ENCODE peak calls at places on chromosomes 12 and 14, in six cellular contexts. One of them, this sample, is unnamed.

GRCh38 chr14:76169776-76170175 is 18.1 kb downstream of the GPATCH2L start:
- DNase-seq in stimulated activated CD4-positive, alpha-beta T cell treated with anti-CD3 and anti-CD28 coated beads, Interleukin-4, amount 100 ng/mL, for 24 hours: no peak
- DNase-seq in CD4-positive, CD25-positive, alpha-beta regulatory T cell: no peak
- DNase-seq in T-helper 9 cell: no peak
- DNase-seq in A172: no peak
- DNase-seq in activated CD4-positive, alpha-beta T cell treated with anti-CD3 and anti-CD28 coated beads, Interleukin-2, amount 50 U/mL, for 48 hours: no peak
- DNase-seq in this sample: no peak

GRCh38 chr14:102907303-102907844 is 15.1 kb upstream of the AMN start:
- DNase-seq in activated CD4-positive, alpha-beta T cell treated with anti-CD3 and anti-CD28 coated beads, Interleukin-2, amount 50 U/mL, for 48 hours: no peak
- DNase-seq in T-helper 9 cell: no peak
- DNase-seq in CD4-positive, CD25-positive, alpha-beta regulatory T cell: no peak
- DNase-seq in A172: no peak
- DNase-seq in stimulated activated CD4-positive, alpha-beta T cell treated with anti-CD3 and anti-CD28 coated beads, Interleukin-4, amount 100 ng/mL, for 24 hours: no peak
- DNase-seq in this sample: no peak

GRCh38 chr12:76144253-76144564 is 59.7 kb upstream of the NAP1L1 start:
- DNase-seq in T-helper 9 cell: peak
- DNase-seq in A172: no peak
- DNase-seq in activated CD4-positive, alpha-beta T cell treated with anti-CD3 and anti-CD28 coated beads, Interleukin-2, amount 50 U/mL, for 48 hours: peak
- DNase-seq in CD4-positive, CD25-positive, alpha-beta regulatory T cell: no peak
- DNase-seq in stimulated activated CD4-positive, alpha-beta T cell treated with anti-CD3 and anti-CD28 coated beads, Interleukin-4, amount 100 ng/mL, for 24 hours: peak
- DNase-seq in this sample: no peak

GRCh38 chr14:84028205-84028604 is 1501.7 kb upstream of the FLRT2 start:
- DNase-seq in A172: no peak
- DNase-seq in stimulated activated CD4-positive, alpha-beta T cell treated with anti-CD3 and anti-CD28 coated beads, Interleukin-4, amount 100 ng/mL, for 24 hours: no peak
- DNase-seq in activated CD4-positive, alpha-beta T cell treated with anti-CD3 and anti-CD28 coated beads, Interleukin-2, amount 50 U/mL, for 48 hours: no peak
- DNase-seq in T-helper 9 cell: no peak
- DNase-seq in CD4-positive, CD25-positive, alpha-beta regulatory T cell: no peak
- DNase-seq in this sample: no peak

GRCh38 chr12:114690267-114691135 is 6.5 kb upstream of the TBX3 start:
- DNase-seq in T-helper 9 cell: no peak
- DNase-seq in A172: no peak
- DNase-seq in activated CD4-positive, alpha-beta T cell treated with anti-CD3 and anti-CD28 coated beads, Interleukin-2, amount 50 U/mL, for 48 hours: no peak
- DNase-seq in stimulated activated CD4-positive, alpha-beta T cell treated with anti-CD3 and anti-CD28 coated beads, Interleukin-4, amount 100 ng/mL, for 24 hours: no peak
- DNase-seq in CD4-positive, CD25-positive, alpha-beta regulatory T cell: no peak
- DNase-seq in this sample: no peak

GRCh38 chr14:61296707-61297502 is 15.8 kb upstream of the TMEM30B start:
- DNase-seq in T-helper 9 cell: no peak
- DNase-seq in activated CD4-positive, alpha-beta T cell treated with anti-CD3 and anti-CD28 coated beads, Interleukin-2, amount 50 U/mL, for 48 hours: no peak
- DNase-seq in CD4-positive, CD25-positive, alpha-beta regulatory T cell: peak
- DNase-seq in A172: peak
- DNase-seq in stimulated activated CD4-positive, alpha-beta T cell treated with anti-CD3 and anti-CD28 coated beads, Interleukin-4, amount 100 ng/mL, for 24 hours: no peak
- DNase-seq in this sample: no peak

GRCh38 chr12:50103351-50103750 is 457 bp upstream of the GPD1 start:
- DNase-seq in activated CD4-positive, alpha-beta T cell treated with anti-CD3 and anti-CD28 coated beads, Interleukin-2, amount 50 U/mL, for 48 hours: no peak
- DNase-seq in stimulated activated CD4-positive, alpha-beta T cell treated with anti-CD3 and anti-CD28 coated beads, Interleukin-4, amount 100 ng/mL, for 24 hours: no peak
- DNase-seq in T-helper 9 cell: no peak
- DNase-seq in A172: no peak
- DNase-seq in CD4-positive, CD25-positive, alpha-beta regulatory T cell: no peak
- DNase-seq in this sample: no peak

GRCh38 chr12:72560370-72560769 is 288.2 kb downstream of the TRHDE start:
- DNase-seq in T-helper 9 cell: no peak
- DNase-seq in A172: no peak
- DNase-seq in activated CD4-positive, alpha-beta T cell treated with anti-CD3 and anti-CD28 coated beads, Interleukin-2, amount 50 U/mL, for 48 hours: no peak
- DNase-seq in CD4-positive, CD25-positive, alpha-beta regulatory T cell: no peak
- DNase-seq in stimulated activated CD4-positive, alpha-beta T cell treated with anti-CD3 and anti-CD28 coated beads, Interleukin-4, amount 100 ng/mL, for 24 hours: no peak
- DNase-seq in this sample: peak

GRCh38 chr14:89648924-89649323 is 231.9 kb upstream of the FOXN3 start:
- DNase-seq in T-helper 9 cell: no peak
- DNase-seq in CD4-positive, CD25-positive, alpha-beta regulatory T cell: no peak
- DNase-seq in A172: no peak
- DNase-seq in stimulated activated CD4-positive, alpha-beta T cell treated with anti-CD3 and anti-CD28 coated beads, Interleukin-4, amount 100 ng/mL, for 24 hours: no peak
- DNase-seq in activated CD4-positive, alpha-beta T cell treated with anti-CD3 and anti-CD28 coated beads, Interleukin-2, amount 50 U/mL, for 48 hours: no peak
- DNase-seq in this sample: no peak

GRCh38 chr14:104443391-104444158 is 136.0 kb upstream of the C14orf180 start:
- DNase-seq in A172: no peak
- DNase-seq in stimulated activated CD4-positive, alpha-beta T cell treated with anti-CD3 and anti-CD28 coated beads, Interleukin-4, amount 100 ng/mL, for 24 hours: peak
- DNase-seq in CD4-positive, CD25-positive, alpha-beta regulatory T cell: no peak
- DNase-seq in T-helper 9 cell: no peak
- DNase-seq in activated CD4-positive, alpha-beta T cell treated with anti-CD3 and anti-CD28 coated beads, Interleukin-2, amount 50 U/mL, for 48 hours: no peak
- DNase-seq in this sample: no peak

GRCh38 chr12:79140711-79141110 is 276.1 kb downstream of the SYT1 start:
- DNase-seq in T-helper 9 cell: no peak
- DNase-seq in activated CD4-positive, alpha-beta T cell treated with anti-CD3 and anti-CD28 coated beads, Interleukin-2, amount 50 U/mL, for 48 hours: no peak
- DNase-seq in stimulated activated CD4-positive, alpha-beta T cell treated with anti-CD3 and anti-CD28 coated beads, Interleukin-4, amount 100 ng/mL, for 24 hours: no peak
- DNase-seq in CD4-positive, CD25-positive, alpha-beta regulatory T cell: no peak
- DNase-seq in A172: no peak
- DNase-seq in this sample: no peak

GRCh38 chr12:27667540-27667939 is 28.7 kb upstream of the REP15 start:
- DNase-seq in stimulated activated CD4-positive, alpha-beta T cell treated with anti-CD3 and anti-CD28 coated beads, Interleukin-4, amount 100 ng/mL, for 24 hours: no peak
- DNase-seq in A172: no peak
- DNase-seq in T-helper 9 cell: no peak
- DNase-seq in activated CD4-positive, alpha-beta T cell treated with anti-CD3 and anti-CD28 coated beads, Interleukin-2, amount 50 U/mL, for 48 hours: peak
- DNase-seq in CD4-positive, CD25-positive, alpha-beta regulatory T cell: peak
- DNase-seq in this sample: no peak

GRCh38 chr12:100026241-100026640 is 41.5 kb upstream of the ANKS1B start:
- DNase-seq in A172: no peak
- DNase-seq in activated CD4-positive, alpha-beta T cell treated with anti-CD3 and anti-CD28 coated beads, Interleukin-2, amount 50 U/mL, for 48 hours: no peak
- DNase-seq in stimulated activated CD4-positive, alpha-beta T cell treated with anti-CD3 and anti-CD28 coated beads, Interleukin-4, amount 100 ng/mL, for 24 hours: no peak
- DNase-seq in T-helper 9 cell: no peak
- DNase-seq in CD4-positive, CD25-positive, alpha-beta regulatory T cell: no peak
- DNase-seq in this sample: no peak

This sample was measured in right cardiac atrium.